ENCODE peak calls at places on chromosomes 3 and 15, in six cellular contexts. Y is mesothelial cell of epicardium, A is T-helper 1 cell, D is endothelial cell, R is NCI-H1105 treated with DMSO at 0.1 percent for 48 hours, C is activated B cell treated with CpG ODN at 0.5 μM for 24 hours. Z is an unnamed sample.

GRCh38 chr15:66778314-66778665 is 76.3 kb downstream of the SMAD6 start:
- DNase-seq in Y (no peak), A (no peak), R (no peak), D (no peak), C (no peak), Z (no peak)

GRCh38 chr15:85473455-85473854 is 93.1 kb downstream of the AKAP13 start:
- DNase-seq in C (no peak), Y (no peak), D (no peak), A (no peak), R (no peak), Z (no peak)

GRCh38 chr3:108029466-108029865 is 61.4 kb downstream of the CD47 start:
- DNase-seq in A (no peak), C (no peak), D (no peak), R (no peak), Y (no peak), Z (no peak)

GRCh38 chr3:41898631-41899030 is 63.3 kb downstream of the ULK4 start:
- DNase-seq in D (no peak), A (no peak), R (peak), C (no peak), Y (no peak), Z (no peak)

GRCh38 chr3:154135511-154136173 is 14.5 kb downstream of the ARHGEF26 start:
- DNase-seq in Y (no peak), C (no peak), A (no peak), R (no peak), D (no peak), Z (no peak)

GRCh38 chr15:88467935-88468528 is 524 bp downstream of the MRPS11 start:
- DNase-seq in A (no peak), C (no peak), D (peak), Y (no peak), R (no peak), Z (no peak)

GRCh38 chr3:100114413-100115030 is at the start of gene FILIP1L:
- DNase-seq in Y (no peak), R (no peak), D (no peak), A (no peak), C (no peak), Z (no peak)

GRCh38 chr3:33645060-33645841 is 72.8 kb downstream of the CLASP2 start:
- DNase-seq in R (peak), Y (no peak), C (no peak), A (peak), D (no peak), Z (no peak)

GRCh38 chr3:9347887-9348286 is 15.0 kb upstream of the THUMPD3 start:
- DNase-seq in A (no peak), R (no peak), D (no peak), C (no peak), Y (no peak), Z (no peak)

Z was measured in neural crest cell.